ENCODE peak calls at places on chromosomes 13 and 19, in five cellular contexts. One of them, this sample, is unnamed.

GRCh38 chr13:26041476-26041875 is 10.3 kb downstream of the SHISA2 start:
- DNase-seq in fibroblast of lung: no peak
- DNase-seq in stomach: no peak
- DNase-seq in AG04450: no peak
- DNase-seq in CD8-positive, alpha-beta T cell: no peak
- DNase-seq in this sample: no peak

GRCh38 chr13:41224113-41225110 is 30.0 kb upstream of the KBTBD7 start:
- DNase-seq in CD8-positive, alpha-beta T cell: no peak
- DNase-seq in stomach: no peak
- DNase-seq in fibroblast of lung: peak
- DNase-seq in AG04450: peak
- DNase-seq in this sample: no peak

GRCh38 chr19:10142701-10143375 is 23.1 kb upstream of the EIF3G start:
- DNase-seq in AG04450: no peak
- DNase-seq in CD8-positive, alpha-beta T cell: peak
- DNase-seq in stomach: no peak
- DNase-seq in fibroblast of lung: no peak
- DNase-seq in this sample: peak

GRCh38 chr19:34362679-34363069 is 2.3 kb upstream of the GPI start:
- DNase-seq in AG04450: no peak
- DNase-seq in CD8-positive, alpha-beta T cell: no peak
- DNase-seq in stomach: no peak
- DNase-seq in fibroblast of lung: no peak
- DNase-seq in this sample: no peak

GRCh38 chr13:40292108-40292507 is 374.3 kb downstream of the FOXO1 start:
- DNase-seq in stomach: no peak
- DNase-seq in fibroblast of lung: no peak
- DNase-seq in AG04450: no peak
- DNase-seq in CD8-positive, alpha-beta T cell: no peak
- DNase-seq in this sample: no peak

GRCh38 chr19:52211926-52212571 is 22.2 kb downstream of the PPP2R1A start:
- DNase-seq in fibroblast of lung: no peak
- DNase-seq in AG04450: no peak
- DNase-seq in stomach: no peak
- DNase-seq in CD8-positive, alpha-beta T cell: no peak
- DNase-seq in this sample: no peak

GRCh38 chr19:6232567-6232966 is 47.2 kb downstream of the MLLT1 start:
- DNase-seq in fibroblast of lung: peak
- DNase-seq in AG04450: peak
- DNase-seq in CD8-positive, alpha-beta T cell: no peak
- DNase-seq in stomach: no peak
- DNase-seq in this sample: no peak

GRCh38 chr19:11420894-11421606 is 1.9 kb upstream of the RGL3 start:
- DNase-seq in fibroblast of lung: no peak
- DNase-seq in CD8-positive, alpha-beta T cell: no peak
- DNase-seq in AG04450: no peak
- DNase-seq in stomach: no peak
- DNase-seq in this sample: no peak

GRCh38 chr19:41862445-41862986 is 2.5 kb downstream of the RPS19 start:
- DNase-seq in AG04450: no peak
- DNase-seq in stomach: no peak
- DNase-seq in fibroblast of lung: no peak
- DNase-seq in CD8-positive, alpha-beta T cell: no peak
- DNase-seq in this sample: no peak

GRCh38 chr19:5585461-5586299 is 17.9 kb upstream of the TINCR start:
- DNase-seq in stomach: no peak
- DNase-seq in AG04450: no peak
- DNase-seq in CD8-positive, alpha-beta T cell: peak
- DNase-seq in fibroblast of lung: no peak
- DNase-seq in this sample: peak

GRCh38 chr13:45219123-45219891 is 18.5 kb upstream of the KCTD4 start:
- DNase-seq in stomach: no peak
- DNase-seq in fibroblast of lung: no peak
- DNase-seq in AG04450: no peak
- DNase-seq in CD8-positive, alpha-beta T cell: no peak
- DNase-seq in this sample: no peak

GRCh38 chr13:97757807-97758206 is 195.7 kb upstream of the IPO5 start:
- DNase-seq in AG04450: no peak
- DNase-seq in CD8-positive, alpha-beta T cell: no peak
- DNase-seq in stomach: no peak
- DNase-seq in fibroblast of lung: peak
- DNase-seq in this sample: no peak

GRCh38 chr13:95752677-95753076 is 75.7 kb downstream of the DNAJC3 start:
- DNase-seq in fibroblast of lung: no peak
- DNase-seq in CD8-positive, alpha-beta T cell: no peak
- DNase-seq in stomach: no peak
- DNase-seq in AG04450: no peak
- DNase-seq in this sample: no peak

GRCh38 chr19:50695251-50696064 is 24.1 kb downstream of the SHANK1 start:
- DNase-seq in stomach: no peak
- DNase-seq in AG04450: no peak
- DNase-seq in CD8-positive, alpha-beta T cell: no peak
- DNase-seq in fibroblast of lung: no peak
- DNase-seq in this sample: no peak

GRCh38 chr19:40933025-40933424 is 51.0 kb upstream of the CYP2A7 start:
- DNase-seq in CD8-positive, alpha-beta T cell: no peak
- DNase-seq in stomach: no peak
- DNase-seq in fibroblast of lung: no peak
- DNase-seq in AG04450: no peak
- DNase-seq in this sample: no peak

GRCh38 chr19:49216076-49216475 is 58.5 kb downstream of the TRPM4 start:
- DNase-seq in AG04450: no peak
- DNase-seq in stomach: no peak
- DNase-seq in fibroblast of lung: no peak
- DNase-seq in CD8-positive, alpha-beta T cell: no peak
- DNase-seq in this sample: no peak

GRCh38 chr19:11166281-11167142 is 10.9 kb upstream of the SPC24 start:
- DNase-seq in AG04450: no peak
- DNase-seq in fibroblast of lung: peak
- DNase-seq in stomach: no peak
- DNase-seq in CD8-positive, alpha-beta T cell: no peak
- DNase-seq in this sample: no peak

GRCh38 chr13:77000475-77000874 is 8.6 kb downstream of the CLN5 start:
- DNase-seq in CD8-positive, alpha-beta T cell: no peak
- DNase-seq in stomach: no peak
- DNase-seq in fibroblast of lung: peak
- DNase-seq in AG04450: no peak
- DNase-seq in this sample: no peak

GRCh38 chr13:37526710-37527446 is 71.7 kb downstream of the POSTN start:
- DNase-seq in stomach: no peak
- DNase-seq in fibroblast of lung: peak
- DNase-seq in AG04450: no peak
- DNase-seq in CD8-positive, alpha-beta T cell: no peak
- DNase-seq in this sample: no peak

GRCh38 chr13:40922437-40923040 is 96.6 kb downstream of the ELF1 start:
- DNase-seq in fibroblast of lung: no peak
- DNase-seq in stomach: no peak
- DNase-seq in CD8-positive, alpha-beta T cell: no peak
- DNase-seq in AG04450: no peak
- DNase-seq in this sample: no peak

GRCh38 chr13:21986602-21987001 is 315.7 kb downstream of the FGF9 start:
- DNase-seq in CD8-positive, alpha-beta T cell: no peak
- DNase-seq in fibroblast of lung: peak
- DNase-seq in AG04450: no peak
- DNase-seq in stomach: peak
- DNase-seq in this sample: no peak

GRCh38 chr19:658916-659839 is 3.8 kb downstream of the RNF126 start:
- DNase-seq in stomach: peak
- DNase-seq in fibroblast of lung: no peak
- DNase-seq in CD8-positive, alpha-beta T cell: no peak
- DNase-seq in AG04450: no peak
- DNase-seq in this sample: peak

GRCh38 chr13:76711515-76712182 is 174.6 kb downstream of the KCTD12 start:
- DNase-seq in fibroblast of lung: peak
- DNase-seq in AG04450: peak
- DNase-seq in CD8-positive, alpha-beta T cell: no peak
- DNase-seq in stomach: no peak
- DNase-seq in this sample: no peak

GRCh38 chr13:30608364-30608763 is 9.4 kb upstream of the USPL1 start:
- DNase-seq in CD8-positive, alpha-beta T cell: no peak
- DNase-seq in fibroblast of lung: peak
- DNase-seq in AG04450: no peak
- DNase-seq in stomach: no peak
- DNase-seq in this sample: no peak

GRCh38 chr19:38728752-38729541 is 15.3 kb downstream of the CAPN12 start:
- DNase-seq in CD8-positive, alpha-beta T cell: no peak
- DNase-seq in fibroblast of lung: no peak
- DNase-seq in stomach: no peak
- DNase-seq in AG04450: no peak
- DNase-seq in this sample: no peak